ENCODE peak calls at places on chromosomes 16 and 17, in six cellular contexts. F is PC-3; Y is stimulated activated CD8-positive, alpha-beta memory T cell treated with anti-CD3 and anti-CD28 coated beads, Interleukin-2, amount 100 ng/mL, for 48 hours; I is non-pigmented ciliary epithelial cell; E is fibroblast of lung; R is AML-193. X is an unnamed sample.

GRCh38 chr16:49596699-49597291 is 223.2 kb downstream of the C16orf78 start:
- DNase-seq in F (no peak), Y (no peak), I (no peak), E (no peak), R (no peak), X (no peak)

GRCh38 chr16:11916524-11917285 is 949 bp upstream of the GSPT1 start:
- DNase-seq in F (peak; percentile 92), Y (no peak), I (no peak), E (peak; percentile 63), R (no peak), X (peak; percentile 93)

GRCh38 chr16:55842369-55843104 is 9.6 kb upstream of the CES1 start:
- DNase-seq in F (peak; percentile 51), Y (no peak), I (peak; percentile 11), E (peak; percentile 25), R (peak; percentile 35), X (peak; percentile 58)

GRCh38 chr16:15946257-15947044 is 3.0 kb upstream of the ABCC1 start:
- DNase-seq in F (peak; percentile 85), Y (no peak), I (peak; percentile 40), E (peak; percentile 91), R (no peak), X (peak; percentile 59)

GRCh38 chr17:18920911-18921441 is 31.0 kb upstream of the SLC5A10 start:
- DNase-seq in F (peak; percentile 74), Y (no peak), I (no peak), E (peak; percentile 58), R (no peak), X (no peak)

GRCh38 chr16:12061336-12062055 is 85.0 kb downstream of the SNX29 start:
- DNase-seq in F (peak; percentile 38), Y (no peak), I (no peak), E (peak; percentile 47), R (no peak), X (no peak)

GRCh38 chr17:75228305-75228704 is 22.8 kb downstream of the NUP85 start:
- DNase-seq in F (no peak), Y (no peak), I (no peak), E (no peak), R (peak; percentile 75), X (no peak)

GRCh38 chr17:80109066-80109618 is 7.8 kb downstream of the GAA start:
- DNase-seq in F (no peak), Y (no peak), I (no peak), E (no peak), R (no peak), X (no peak)

GRCh38 chr17:73641779-73642580 is 2.3 kb downstream of the SDK2 start:
- DNase-seq in F (no peak), Y (no peak), I (no peak), E (no peak), R (no peak), X (no peak)

GRCh38 chr16:49281843-49282642 is 405 bp upstream of the CBLN1 start:
- DNase-seq in F (peak; percentile 46), Y (peak; percentile 77), I (no peak), E (peak; percentile 44), R (no peak), X (peak; percentile 89)

GRCh38 chr17:16593356-16594102 is 24.5 kb upstream of the ZNF287 start:
- DNase-seq in F (peak; percentile 25), Y (no peak), I (no peak), E (no peak), R (no peak), X (no peak)

GRCh38 chr17:38403491-38403890 is 24.8 kb upstream of the ARHGAP23 start:
- DNase-seq in F (no peak), Y (no peak), I (no peak), E (peak; percentile 27), R (no peak), X (peak; percentile 48)

GRCh38 chr16:30628628-30629342 is 18.6 kb upstream of the ZNF689 start:
- DNase-seq in F (peak; percentile 84), Y (peak; percentile 77), I (no peak), E (peak; percentile 43), R (peak; percentile 70), X (peak; percentile 91)

GRCh38 chr16:67283039-67283825 is 3.9 kb downstream of the PLEKHG4 start:
- DNase-seq in F (peak; percentile 10), Y (no peak), I (no peak), E (peak; percentile 51), R (no peak), X (no peak)

GRCh38 chr17:43006639-43007551 is at the start of gene IFI35:
- DNase-seq in F (peak; percentile 60), Y (peak; percentile 76), I (peak; percentile 48), E (peak; percentile 83), R (peak; percentile 91), X (peak; percentile 88)

GRCh38 chr16:90018297-90019200 is 707 bp downstream of the DBNDD1 start:
- DNase-seq in F (peak; percentile 29), Y (no peak), I (no peak), E (no peak), R (no peak), X (peak; percentile 25)

GRCh38 chr17:13940858-13941665 is 128.2 kb upstream of the COX10 start:
- DNase-seq in F (peak; percentile 90), Y (no peak), I (no peak), E (peak; percentile 59), R (no peak), X (peak; percentile 18)

GRCh38 chr17:78672880-78673371 is 95.7 kb upstream of the DNAH17 start:
- DNase-seq in F (no peak), Y (no peak), I (no peak), E (no peak), R (no peak), X (no peak)

GRCh38 chr17:78977681-78977943 is 2.1 kb downstream of the LGALS3BP start:
- DNase-seq in F (no peak), Y (no peak), I (no peak), E (no peak), R (no peak), X (no peak)

GRCh38 chr17:15436399-15437369 is 30.7 kb downstream of the CDRT4 start:
- DNase-seq in F (peak; percentile 79), Y (no peak), I (no peak), E (no peak), R (no peak), X (peak; percentile 47)

GRCh38 chr16:67013823-67014640 is 14.9 kb upstream of the CBFB start:
- DNase-seq in F (peak; percentile 32), Y (peak; percentile 77), I (no peak), E (peak; percentile 48), R (no peak), X (peak; percentile 16)

GRCh38 chr16:66256919-66257318 is 109.6 kb upstream of the CDH5 start:
- DNase-seq in F (no peak), Y (no peak), I (no peak), E (no peak), R (no peak), X (no peak)

GRCh38 chr17:1112875-1113274 is 66.9 kb downstream of the ABR start:
- DNase-seq in F (no peak), Y (no peak), I (no peak), E (no peak), R (no peak), X (no peak)

GRCh38 chr17:64209983-64210382 is 53.1 kb downstream of the TEX2 start:
- DNase-seq in F (no peak), Y (no peak), I (no peak), E (peak; percentile 59), R (no peak), X (no peak)

GRCh38 chr17:77186141-77186604 is 45.4 kb downstream of the SEC14L1 start:
- DNase-seq in F (no peak), Y (peak; percentile 40), I (no peak), E (no peak), R (no peak), X (no peak)

GRCh38 chr17:65041518-65041917 is 15.0 kb downstream of the GNA13 start:
- DNase-seq in F (no peak), Y (no peak), I (no peak), E (no peak), R (no peak), X (no peak)

GRCh38 chr17:18093616-18094408 is 6.1 kb downstream of the DRG2 start:
- DNase-seq in F (peak; percentile 85), Y (no peak), I (peak; percentile 48), E (peak; percentile 72), R (no peak), X (peak; percentile 39)

GRCh38 chr16:84599528-84600202 is 18.2 kb downstream of the COTL1 start:
- DNase-seq in F (no peak), Y (peak; percentile 65), I (peak; percentile 61), E (peak; percentile 81), R (peak; percentile 96), X (no peak)

GRCh38 chr17:83089322-83090156 is 10.1 kb downstream of the METRNL start:
- DNase-seq in F (peak; percentile 56), Y (no peak), I (no peak), E (no peak), R (no peak), X (peak; percentile 74)

GRCh38 chr17:38547439-38547838 is 58.3 kb downstream of the SRCIN1 start:
- DNase-seq in F (no peak), Y (no peak), I (no peak), E (no peak), R (no peak), X (no peak)

GRCh38 chr17:44095647-44096496 is 25.3 kb downstream of the G6PC3 start:
- DNase-seq in F (peak; percentile 65), Y (no peak), I (peak; percentile 78), E (peak; percentile 92), R (peak; percentile 73), X (peak; percentile 96)

GRCh38 chr16:57862698-57863433 is 60.6 kb upstream of the KIFC3 start:
- DNase-seq in F (no peak), Y (no peak), I (no peak), E (no peak), R (no peak), X (no peak)

GRCh38 chr17:17181666-17182600 is 24.2 kb downstream of the PLD6 start:
- DNase-seq in F (no peak), Y (no peak), I (no peak), E (no peak), R (no peak), X (no peak)

GRCh38 chr17:75642221-75643032 is 9.2 kb downstream of the SMIM5 start:
- DNase-seq in F (peak; percentile 60), Y (no peak), I (no peak), E (no peak), R (no peak), X (peak; percentile 85)

GRCh38 chr17:12114686-12115418 is 94.2 kb downstream of the MAP2K4 start:
- DNase-seq in F (peak; percentile 34), Y (no peak), I (no peak), E (no peak), R (no peak), X (no peak)

GRCh38 chr16:89358030-89359005 is 132.0 kb downstream of the ANKRD11 start:
- DNase-seq in F (no peak), Y (no peak), I (no peak), E (no peak), R (peak; percentile 37), X (no peak)

GRCh38 chr17:78075545-78075944 is 53.0 kb downstream of the TMC6 start:
- DNase-seq in F (no peak), Y (no peak), I (no peak), E (no peak), R (no peak), X (no peak)

GRCh38 chr17:15265131-15265530 is at the start of gene PMP22:
- DNase-seq in F (peak; percentile 14), Y (no peak), I (no peak), E (no peak), R (no peak), X (no peak)

X was measured in HT-29.